ENCODE peak calls at places on chromosomes 4 and X, in seven cellular contexts. Y is left cardiac atrium; X is RWPE2; Q is left lung; R is NCI-H2029 treated with DMSO at 0.1 percent for 48 hours; W is stimulated activated CD8-positive, alpha-beta memory T cell treated with anti-CD3 and anti-CD28 coated beads, Interleukin-12 subunit alpha, Interleukin-12 subunit beta, amount 100 ng/mL, for 4 hours; T is esophagus squamous epithelium. C is an unnamed sample.

GRCh38 chrX:130714135-130714534 is 188.9 kb downstream of the ENOX2 start:
- DNase-seq in Y (no peak), X (no peak), Q (no peak), R (no peak), W (no peak), T (no peak), C (no peak)

GRCh38 chr4:40749717-40750460 is at the start of gene NSUN7:
- DNase-seq in Y (peak), X (no peak), Q (peak), R (peak), W (no peak), T (no peak), C (no peak)

GRCh38 chrX:153474718-153475117 is 4.3 kb upstream of the HAUS7 start:
- DNase-seq in Y (peak), X (no peak), Q (peak), R (no peak), W (peak), T (no peak), C (peak)

GRCh38 chrX:10615931-10616780 is 4.2 kb downstream of the MID1 start:
- DNase-seq in Y (peak), X (no peak), Q (no peak), R (peak), W (no peak), T (no peak), C (peak)

GRCh38 chr4:170736710-170737109 is 647.0 kb upstream of the AADAT start:
- DNase-seq in Y (no peak), X (no peak), Q (no peak), R (no peak), W (no peak), T (no peak), C (no peak)

GRCh38 chr4:8817081-8817812 is 54.4 kb downstream of the HMX1 start:
- DNase-seq in Y (no peak), X (no peak), Q (peak), R (no peak), W (no peak), T (no peak), C (no peak)

GRCh38 chrX:154411322-154411980 is at the start of gene TAFAZZIN:
- DNase-seq in Y (peak), X (no peak), Q (peak), R (no peak), W (peak), T (no peak), C (peak)

GRCh38 chrX:78029663-78030062 is 60.2 kb upstream of the PGAM4 start:
- DNase-seq in Y (no peak), X (no peak), Q (no peak), R (no peak), W (no peak), T (no peak), C (peak)

GRCh38 chr4:3853388-3854035 is 87.3 kb downstream of the ADRA2C start:
- DNase-seq in Y (no peak), X (no peak), Q (peak), R (no peak), W (no peak), T (no peak), C (no peak)

GRCh38 chr4:78336093-78336943 is 215.3 kb upstream of the ANXA3 start:
- DNase-seq in Y (peak), X (no peak), Q (no peak), R (no peak), W (no peak), T (no peak), C (peak)

GRCh38 chrX:73812256-73812655 is 249.3 kb downstream of the CHIC1 start:
- DNase-seq in Y (no peak), X (no peak), Q (no peak), R (no peak), W (no peak), T (no peak), C (no peak)

GRCh38 chr4:22635692-22636091 is 57.0 kb upstream of the GBA3 start:
- DNase-seq in Y (no peak), X (no peak), Q (no peak), R (no peak), W (no peak), T (no peak), C (no peak)

GRCh38 chrX:118682258-118683014 is 45.0 kb upstream of the IL13RA1 start:
- DNase-seq in Y (no peak), X (no peak), Q (no peak), R (no peak), W (no peak), T (no peak), C (no peak)

GRCh38 chrX:31139966-31140365 is 68.1 kb upstream of the FTHL17 start:
- DNase-seq in Y (no peak), X (no peak), Q (no peak), R (no peak), W (no peak), T (no peak), C (no peak)

GRCh38 chr4:77078401-77078800 is 2.6 kb upstream of the CCNI start:
- DNase-seq in Y (no peak), X (no peak), Q (no peak), R (no peak), W (no peak), T (no peak), C (no peak)